ENCODE peak calls at places on chromosomes 7 and 10, in five cellular contexts. One of them, this sample, is unnamed.

GRCh38 chr10:69377191-69377590 is 39.5 kb downstream of the TACR2 start:
- DNase-seq in right cardiac atrium: no peak
- DNase-seq in A549: no peak
- DNase-seq in neuronal stem cell: no peak
- DNase-seq in effector memory CD4-positive, alpha-beta T cell: no peak
- DNase-seq in this sample: no peak

GRCh38 chr7:82211333-82211732 is 232.2 kb downstream of the CACNA2D1 start:
- DNase-seq in right cardiac atrium: no peak
- DNase-seq in neuronal stem cell: no peak
- DNase-seq in effector memory CD4-positive, alpha-beta T cell: no peak
- DNase-seq in A549: no peak
- DNase-seq in this sample: no peak

GRCh38 chr10:24446739-24447138 is 237.8 kb downstream of the KIAA1217 start:
- DNase-seq in effector memory CD4-positive, alpha-beta T cell: no peak
- DNase-seq in neuronal stem cell: no peak
- DNase-seq in A549: no peak
- DNase-seq in right cardiac atrium: no peak
- DNase-seq in this sample: no peak

GRCh38 chr10:128095023-128095752 is 31.0 kb downstream of the MKI67 start:
- DNase-seq in neuronal stem cell: no peak
- DNase-seq in A549: peak
- DNase-seq in effector memory CD4-positive, alpha-beta T cell: peak
- DNase-seq in right cardiac atrium: no peak
- DNase-seq in this sample: no peak

GRCh38 chr10:75191821-75192568 is 18.6 kb upstream of the VDAC2 start:
- DNase-seq in right cardiac atrium: peak
- DNase-seq in effector memory CD4-positive, alpha-beta T cell: no peak
- DNase-seq in neuronal stem cell: no peak
- DNase-seq in A549: peak
- DNase-seq in this sample: peak

GRCh38 chr10:45602082-45602730 is 70.4 kb downstream of the ZFAND4 start:
- DNase-seq in neuronal stem cell: no peak
- DNase-seq in A549: no peak
- DNase-seq in right cardiac atrium: no peak
- DNase-seq in effector memory CD4-positive, alpha-beta T cell: no peak
- DNase-seq in this sample: no peak

GRCh38 chr7:13467111-13467547 is 522.3 kb downstream of the ETV1 start:
- DNase-seq in effector memory CD4-positive, alpha-beta T cell: no peak
- DNase-seq in right cardiac atrium: no peak
- DNase-seq in A549: no peak
- DNase-seq in neuronal stem cell: peak
- DNase-seq in this sample: no peak

GRCh38 chr10:51867956-51868355 is 168.6 kb upstream of the CSTF2T start:
- DNase-seq in right cardiac atrium: no peak
- DNase-seq in neuronal stem cell: no peak
- DNase-seq in A549: no peak
- DNase-seq in effector memory CD4-positive, alpha-beta T cell: no peak
- DNase-seq in this sample: no peak

GRCh38 chr7:42931447-42931833 is 534 bp downstream of the PSMA2 start:
- DNase-seq in A549: no peak
- DNase-seq in right cardiac atrium: no peak
- DNase-seq in effector memory CD4-positive, alpha-beta T cell: no peak
- DNase-seq in neuronal stem cell: no peak
- DNase-seq in this sample: no peak

GRCh38 chr10:112383325-112383724 is 9.4 kb downstream of the ACSL5 start:
- DNase-seq in right cardiac atrium: peak
- DNase-seq in neuronal stem cell: no peak
- DNase-seq in effector memory CD4-positive, alpha-beta T cell: no peak
- DNase-seq in A549: no peak
- DNase-seq in this sample: no peak

GRCh38 chr7:96121752-96122151 is 200.1 kb downstream of the SLC25A13 start:
- DNase-seq in A549: no peak
- DNase-seq in right cardiac atrium: no peak
- DNase-seq in effector memory CD4-positive, alpha-beta T cell: no peak
- DNase-seq in neuronal stem cell: no peak
- DNase-seq in this sample: no peak

GRCh38 chr10:126160971-126161630 is 227.2 kb downstream of the ADAM12 start:
- DNase-seq in right cardiac atrium: no peak
- DNase-seq in neuronal stem cell: no peak
- DNase-seq in effector memory CD4-positive, alpha-beta T cell: no peak
- DNase-seq in A549: peak
- DNase-seq in this sample: no peak

GRCh38 chr10:99368646-99369045 is 39.5 kb downstream of the CNNM1 start:
- DNase-seq in A549: no peak
- DNase-seq in right cardiac atrium: no peak
- DNase-seq in effector memory CD4-positive, alpha-beta T cell: no peak
- DNase-seq in neuronal stem cell: no peak
- DNase-seq in this sample: no peak

GRCh38 chr10:110699859-110700468 is 55.8 kb downstream of the RBM20 start:
- DNase-seq in right cardiac atrium: no peak
- DNase-seq in effector memory CD4-positive, alpha-beta T cell: no peak
- DNase-seq in A549: no peak
- DNase-seq in neuronal stem cell: no peak
- DNase-seq in this sample: no peak

GRCh38 chr7:257647-257992 is 32.4 kb upstream of the FOXL3 start:
- DNase-seq in effector memory CD4-positive, alpha-beta T cell: no peak
- DNase-seq in neuronal stem cell: no peak
- DNase-seq in right cardiac atrium: no peak
- DNase-seq in A549: no peak
- DNase-seq in this sample: no peak

GRCh38 chr7:35371221-35371620 is 117.3 kb upstream of the TBX20 start:
- DNase-seq in A549: no peak
- DNase-seq in neuronal stem cell: no peak
- DNase-seq in effector memory CD4-positive, alpha-beta T cell: no peak
- DNase-seq in right cardiac atrium: no peak
- DNase-seq in this sample: no peak

GRCh38 chr7:150944066-150945042 is 33.8 kb downstream of the KCNH2 start:
- DNase-seq in right cardiac atrium: no peak
- DNase-seq in effector memory CD4-positive, alpha-beta T cell: no peak
- DNase-seq in A549: no peak
- DNase-seq in neuronal stem cell: no peak
- DNase-seq in this sample: no peak

GRCh38 chr7:324011-324410 is 34.0 kb downstream of the FOXL3 start:
- DNase-seq in A549: no peak
- DNase-seq in effector memory CD4-positive, alpha-beta T cell: no peak
- DNase-seq in right cardiac atrium: no peak
- DNase-seq in neuronal stem cell: no peak
- DNase-seq in this sample: no peak

GRCh38 chr10:15515207-15515606 is 144.1 kb upstream of the FAM171A1 start:
- DNase-seq in right cardiac atrium: peak
- DNase-seq in neuronal stem cell: no peak
- DNase-seq in effector memory CD4-positive, alpha-beta T cell: no peak
- DNase-seq in A549: no peak
- DNase-seq in this sample: no peak

GRCh38 chr10:103762924-103763323 is 92.5 kb downstream of the SH3PXD2A start:
- DNase-seq in right cardiac atrium: peak
- DNase-seq in neuronal stem cell: no peak
- DNase-seq in A549: no peak
- DNase-seq in effector memory CD4-positive, alpha-beta T cell: no peak
- DNase-seq in this sample: no peak

GRCh38 chr7:34013421-34013820 is 108.1 kb downstream of the BMPER start:
- DNase-seq in right cardiac atrium: no peak
- DNase-seq in effector memory CD4-positive, alpha-beta T cell: no peak
- DNase-seq in A549: no peak
- DNase-seq in neuronal stem cell: no peak
- DNase-seq in this sample: no peak

GRCh38 chr7:1569440-1569832 is 396 bp downstream of the PSMG3 start:
- DNase-seq in neuronal stem cell: no peak
- DNase-seq in right cardiac atrium: no peak
- DNase-seq in effector memory CD4-positive, alpha-beta T cell: no peak
- DNase-seq in A549: no peak
- DNase-seq in this sample: no peak

GRCh38 chr10:34430685-34431084 is 384.4 kb downstream of the PARD3 start:
- DNase-seq in right cardiac atrium: no peak
- DNase-seq in A549: no peak
- DNase-seq in effector memory CD4-positive, alpha-beta T cell: no peak
- DNase-seq in neuronal stem cell: no peak
- DNase-seq in this sample: no peak

GRCh38 chr7:129225206-129225930 is 538 bp downstream of the AHCYL2 start:
- DNase-seq in effector memory CD4-positive, alpha-beta T cell: peak
- DNase-seq in right cardiac atrium: peak
- DNase-seq in A549: peak
- DNase-seq in neuronal stem cell: peak
- DNase-seq in this sample: peak

GRCh38 chr7:23468721-23469149 is 1.6 kb downstream of the IGF2BP3 start:
- DNase-seq in right cardiac atrium: peak
- DNase-seq in neuronal stem cell: no peak
- DNase-seq in A549: no peak
- DNase-seq in effector memory CD4-positive, alpha-beta T cell: no peak
- DNase-seq in this sample: no peak

GRCh38 chr7:117962598-117962997 is 89.4 kb upstream of the CTTNBP2 start:
- DNase-seq in right cardiac atrium: no peak
- DNase-seq in A549: no peak
- DNase-seq in effector memory CD4-positive, alpha-beta T cell: no peak
- DNase-seq in neuronal stem cell: no peak
- DNase-seq in this sample: no peak

GRCh38 chr10:113857210-113857609 is 2.7 kb downstream of the NHLRC2 start:
- DNase-seq in A549: no peak
- DNase-seq in effector memory CD4-positive, alpha-beta T cell: no peak
- DNase-seq in right cardiac atrium: no peak
- DNase-seq in neuronal stem cell: no peak
- DNase-seq in this sample: no peak
- H3K4me3 ChIP-seq in A549: peak
- H3K4me3 ChIP-seq in effector memory CD4-positive, alpha-beta T cell: no peak
- H3K4me3 ChIP-seq in right cardiac atrium: no peak
- H3K4me3 ChIP-seq in neuronal stem cell: no peak
- H3K4me3 ChIP-seq in this sample: peak

GRCh38 chr7:157989611-157990010 is 598.0 kb downstream of the PTPRN2 start:
- DNase-seq in A549: no peak
- DNase-seq in effector memory CD4-positive, alpha-beta T cell: no peak
- DNase-seq in neuronal stem cell: no peak
- DNase-seq in right cardiac atrium: no peak
- DNase-seq in this sample: no peak

GRCh38 chr7:157991351-157991750 is 596.3 kb downstream of the PTPRN2 start:
- DNase-seq in right cardiac atrium: no peak
- DNase-seq in A549: no peak
- DNase-seq in effector memory CD4-positive, alpha-beta T cell: no peak
- DNase-seq in neuronal stem cell: no peak
- DNase-seq in this sample: no peak

GRCh38 chr7:157991761-157992160 is 595.9 kb downstream of the PTPRN2 start:
- DNase-seq in neuronal stem cell: no peak
- DNase-seq in A549: no peak
- DNase-seq in effector memory CD4-positive, alpha-beta T cell: no peak
- DNase-seq in right cardiac atrium: no peak
- DNase-seq in this sample: no peak

GRCh38 chr7:157990878-157991250 is 596.8 kb downstream of the PTPRN2 start:
- DNase-seq in right cardiac atrium: no peak
- DNase-seq in A549: no peak
- DNase-seq in neuronal stem cell: no peak
- DNase-seq in effector memory CD4-positive, alpha-beta T cell: no peak
- DNase-seq in this sample: no peak

DNA sequence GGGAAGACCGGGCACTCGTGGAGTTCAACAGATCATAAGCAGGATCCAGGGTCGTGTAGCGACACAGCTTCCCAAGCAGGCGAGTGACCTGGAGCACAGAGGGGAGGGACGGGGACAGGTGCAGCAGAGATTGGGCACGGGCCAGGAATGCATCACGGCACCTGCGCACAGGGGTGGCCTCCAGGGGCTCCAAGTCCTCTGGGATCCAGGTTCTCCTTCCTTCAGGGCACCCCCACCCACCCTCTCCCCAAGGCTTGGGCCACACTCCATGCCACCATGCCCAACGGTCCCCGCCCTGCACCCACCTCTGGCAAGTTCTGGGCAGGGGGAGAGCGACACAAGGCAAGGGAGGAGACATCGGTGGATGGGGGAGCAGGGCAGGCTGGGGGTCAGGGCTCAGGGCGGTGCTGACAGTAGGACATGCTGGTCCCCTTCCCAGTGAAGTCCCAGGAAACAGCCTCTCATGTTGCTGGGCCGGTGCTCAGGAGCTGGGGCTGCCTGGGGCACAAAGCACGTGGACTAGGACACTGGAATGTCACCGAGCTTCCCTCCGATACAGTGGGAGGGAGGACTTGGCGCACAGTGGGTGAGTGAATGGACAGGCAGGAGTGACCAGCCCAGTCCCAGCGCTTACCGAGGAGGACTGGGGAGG is 597.3 kb downstream of the PTPRN2 start:
- DNase-seq in right cardiac atrium: no peak
- DNase-seq in effector memory CD4-positive, alpha-beta T cell: no peak
- DNase-seq in neuronal stem cell: no peak
- DNase-seq in A549: no peak
- DNase-seq in this sample: no peak
- H3K27ac ChIP-seq in right cardiac atrium: no peak
- H3K27ac ChIP-seq in effector memory CD4-positive, alpha-beta T cell: no peak
- H3K27ac ChIP-seq in neuronal stem cell: no peak
- H3K27ac ChIP-seq in A549: no peak
- H3K27ac ChIP-seq in this sample: no peak

GRCh38 chr7:128065872-128066271 is 34.6 kb upstream of the LRRC4 start:
- DNase-seq in neuronal stem cell: no peak
- DNase-seq in effector memory CD4-positive, alpha-beta T cell: no peak
- DNase-seq in right cardiac atrium: no peak
- DNase-seq in A549: no peak
- DNase-seq in this sample: no peak
- H3K4me3 ChIP-seq in neuronal stem cell: no peak
- H3K4me3 ChIP-seq in effector memory CD4-positive, alpha-beta T cell: no peak
- H3K4me3 ChIP-seq in right cardiac atrium: no peak
- H3K4me3 ChIP-seq in A549: no peak
- H3K4me3 ChIP-seq in this sample: no peak

GRCh38 chr10:33145451-33146188 is 187.6 kb upstream of the ITGB1 start:
- DNase-seq in neuronal stem cell: no peak
- DNase-seq in effector memory CD4-positive, alpha-beta T cell: no peak
- DNase-seq in A549: no peak
- DNase-seq in right cardiac atrium: no peak
- DNase-seq in this sample: no peak

GRCh38 chr10:33146189-33146524 is 188.1 kb upstream of the ITGB1 start:
- DNase-seq in A549: no peak
- DNase-seq in effector memory CD4-positive, alpha-beta T cell: no peak
- DNase-seq in right cardiac atrium: no peak
- DNase-seq in neuronal stem cell: no peak
- DNase-seq in this sample: no peak

GRCh38 chr10:33139191-33139646 is 181.2 kb upstream of the ITGB1 start:
- DNase-seq in effector memory CD4-positive, alpha-beta T cell: peak
- DNase-seq in neuronal stem cell: no peak
- DNase-seq in A549: peak
- DNase-seq in right cardiac atrium: no peak
- DNase-seq in this sample: no peak

GRCh38 chr10:33142290-33142689 is 184.3 kb upstream of the ITGB1 start:
- DNase-seq in A549: no peak
- DNase-seq in effector memory CD4-positive, alpha-beta T cell: no peak
- DNase-seq in neuronal stem cell: no peak
- DNase-seq in right cardiac atrium: peak
- DNase-seq in this sample: peak

DNA sequence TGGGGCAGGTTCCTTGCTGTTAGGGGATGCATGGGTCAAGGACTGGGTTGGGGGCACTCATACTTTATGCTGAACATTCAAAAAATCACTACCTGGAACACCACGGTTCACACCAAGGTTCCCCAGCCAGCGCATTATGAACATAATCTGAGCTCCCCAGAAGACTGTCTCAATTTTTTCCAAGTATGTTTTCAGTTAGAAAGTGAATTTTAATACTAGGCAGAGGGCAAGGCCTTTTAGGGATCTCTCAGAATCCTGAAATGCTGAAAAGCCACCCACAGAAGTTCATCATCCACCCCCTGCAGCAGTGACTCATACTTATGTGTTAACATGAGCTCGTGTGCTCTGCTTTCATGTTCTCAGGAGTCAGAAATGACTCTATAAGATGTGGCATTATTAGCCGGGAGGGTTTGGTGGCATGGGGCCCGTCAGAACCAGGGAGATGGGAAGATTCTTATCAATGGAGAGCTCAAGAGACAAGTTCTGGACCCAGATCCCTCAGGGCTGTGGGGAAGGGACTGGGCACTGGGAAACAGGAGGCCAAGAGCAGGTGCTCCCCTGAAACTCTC is 185.2 kb upstream of the ITGB1 start:
- DNase-seq in neuronal stem cell: no peak
- DNase-seq in A549: no peak
- DNase-seq in effector memory CD4-positive, alpha-beta T cell: no peak
- DNase-seq in right cardiac atrium: no peak
- DNase-seq in this sample: no peak
- H3K27ac ChIP-seq in neuronal stem cell: no peak
- H3K27ac ChIP-seq in A549: peak
- H3K27ac ChIP-seq in effector memory CD4-positive, alpha-beta T cell: peak
- H3K27ac ChIP-seq in right cardiac atrium: peak
- H3K27ac ChIP-seq in this sample: peak